ENCODE peak calls at places on chromosomes 1 and 21, in nine cellular contexts. One of them, this sample, is unnamed.

GRCh38 chr21:44778499-44778911 is 23.1 kb downstream of the UBE2G2 start:
- DNase-seq in K562: no peak
- DNase-seq in GM12865: no peak
- DNase-seq in fibroblast of the aortic adventitia: no peak
- DNase-seq in cardiac septum: no peak
- DNase-seq in amygdala: no peak
- DNase-seq in neural progenitor cell: no peak
- DNase-seq in breast epithelium: no peak
- DNase-seq in Daoy: no peak
- DNase-seq in this sample: no peak

GRCh38 chr1:219160942-219161341 is 12.7 kb upstream of the LYPLAL1 start:
- DNase-seq in K562: no peak
- DNase-seq in fibroblast of the aortic adventitia: peak; percentile 72
- DNase-seq in breast epithelium: no peak
- DNase-seq in GM12865: no peak
- DNase-seq in Daoy: no peak
- DNase-seq in amygdala: no peak
- DNase-seq in neural progenitor cell: no peak
- DNase-seq in cardiac septum: no peak
- DNase-seq in this sample: no peak

GRCh38 chr1:197868751-197869501 is 33.5 kb upstream of the C1orf53 start:
- DNase-seq in fibroblast of the aortic adventitia: peak; percentile 76
- DNase-seq in neural progenitor cell: peak; percentile 76
- DNase-seq in breast epithelium: no peak
- DNase-seq in GM12865: peak; percentile 66
- DNase-seq in cardiac septum: no peak
- DNase-seq in amygdala: no peak
- DNase-seq in K562: peak; percentile 23
- DNase-seq in Daoy: peak; percentile 44
- DNase-seq in this sample: peak; percentile 52

GRCh38 chr1:27145934-27146354 is 9.0 kb downstream of the SLC9A1 start:
- DNase-seq in amygdala: no peak
- DNase-seq in fibroblast of the aortic adventitia: peak; percentile 81
- DNase-seq in breast epithelium: no peak
- DNase-seq in Daoy: peak; percentile 95
- DNase-seq in GM12865: no peak
- DNase-seq in cardiac septum: no peak
- DNase-seq in K562: peak; percentile 67
- DNase-seq in neural progenitor cell: no peak
- DNase-seq in this sample: peak; percentile 84

GRCh38 chr1:229027622-229028182 is 243.2 kb upstream of the RAB4A start:
- DNase-seq in fibroblast of the aortic adventitia: peak; percentile 12
- DNase-seq in GM12865: peak; percentile 41
- DNase-seq in Daoy: peak; percentile 16
- DNase-seq in K562: no peak
- DNase-seq in neural progenitor cell: peak; percentile 94
- DNase-seq in cardiac septum: no peak
- DNase-seq in breast epithelium: no peak
- DNase-seq in amygdala: no peak
- DNase-seq in this sample: peak; percentile 90

GRCh38 chr1:119047040-119047438 is 58.9 kb upstream of the TBX15 start:
- DNase-seq in breast epithelium: no peak
- DNase-seq in fibroblast of the aortic adventitia: peak; percentile 86
- DNase-seq in amygdala: no peak
- DNase-seq in cardiac septum: no peak
- DNase-seq in K562: no peak
- DNase-seq in GM12865: no peak
- DNase-seq in Daoy: peak; percentile 19
- DNase-seq in neural progenitor cell: no peak
- DNase-seq in this sample: peak; percentile 81

GRCh38 chr1:24321712-24322635 is 2.8 kb downstream of the GRHL3 start:
- DNase-seq in GM12865: peak; percentile 86
- DNase-seq in K562: peak; percentile 81
- DNase-seq in neural progenitor cell: peak; percentile 79
- DNase-seq in breast epithelium: peak; percentile 81
- DNase-seq in amygdala: no peak
- DNase-seq in Daoy: peak; percentile 90
- DNase-seq in fibroblast of the aortic adventitia: peak; percentile 72
- DNase-seq in cardiac septum: no peak
- DNase-seq in this sample: peak; percentile 80

GRCh38 chr21:17293194-17293593 is 219.6 kb upstream of the CXADR start:
- DNase-seq in Daoy: no peak
- DNase-seq in fibroblast of the aortic adventitia: no peak
- DNase-seq in amygdala: no peak
- DNase-seq in cardiac septum: no peak
- DNase-seq in GM12865: no peak
- DNase-seq in K562: no peak
- DNase-seq in neural progenitor cell: no peak
- DNase-seq in breast epithelium: no peak
- DNase-seq in this sample: no peak

GRCh38 chr1:145918992-145919939 is 749 bp upstream of the PEX11B start:
- DNase-seq in cardiac septum: peak; percentile 80
- DNase-seq in amygdala: peak; percentile 41
- DNase-seq in fibroblast of the aortic adventitia: peak; percentile 39
- DNase-seq in GM12865: peak; percentile 47
- DNase-seq in K562: peak; percentile 60
- DNase-seq in neural progenitor cell: peak; percentile 62
- DNase-seq in breast epithelium: peak; percentile 54
- DNase-seq in Daoy: peak; percentile 55
- DNase-seq in this sample: peak; percentile 50

GRCh38 chr1:205580923-205581180 is 51.0 kb downstream of the ELK4 start:
- DNase-seq in fibroblast of the aortic adventitia: no peak
- DNase-seq in amygdala: no peak
- DNase-seq in GM12865: no peak
- DNase-seq in K562: no peak
- DNase-seq in breast epithelium: no peak
- DNase-seq in cardiac septum: no peak
- DNase-seq in Daoy: no peak
- DNase-seq in neural progenitor cell: no peak
- DNase-seq in this sample: no peak

GRCh38 chr1:210882414-210883221 is 251.3 kb downstream of the KCNH1 start:
- DNase-seq in breast epithelium: no peak
- DNase-seq in amygdala: peak; percentile 34
- DNase-seq in Daoy: peak; percentile 81
- DNase-seq in cardiac septum: no peak
- DNase-seq in K562: no peak
- DNase-seq in fibroblast of the aortic adventitia: no peak
- DNase-seq in neural progenitor cell: no peak
- DNase-seq in GM12865: no peak
- DNase-seq in this sample: peak; percentile 54

GRCh38 chr1:34865573-34865972 is 6.0 kb upstream of the SMIM12 start:
- DNase-seq in Daoy: no peak
- DNase-seq in neural progenitor cell: no peak
- DNase-seq in amygdala: no peak
- DNase-seq in fibroblast of the aortic adventitia: no peak
- DNase-seq in K562: no peak
- DNase-seq in GM12865: no peak
- DNase-seq in breast epithelium: no peak
- DNase-seq in cardiac septum: no peak
- DNase-seq in this sample: no peak

GRCh38 chr1:32455958-32456357 is 8.9 kb upstream of the ZBTB8B start:
- DNase-seq in neural progenitor cell: no peak
- DNase-seq in breast epithelium: no peak
- DNase-seq in K562: no peak
- DNase-seq in Daoy: no peak
- DNase-seq in cardiac septum: no peak
- DNase-seq in GM12865: no peak
- DNase-seq in fibroblast of the aortic adventitia: no peak
- DNase-seq in amygdala: no peak
- DNase-seq in this sample: no peak

GRCh38 chr1:168488153-168488552 is 55.6 kb downstream of the XCL2 start:
- DNase-seq in fibroblast of the aortic adventitia: peak; percentile 81
- DNase-seq in K562: no peak
- DNase-seq in neural progenitor cell: no peak
- DNase-seq in GM12865: no peak
- DNase-seq in breast epithelium: peak; percentile 52
- DNase-seq in amygdala: no peak
- DNase-seq in Daoy: peak; percentile 40
- DNase-seq in cardiac septum: no peak
- DNase-seq in this sample: peak; percentile 64

GRCh38 chr1:207282049-207282448 is 39.4 kb upstream of the CD55 start:
- DNase-seq in fibroblast of the aortic adventitia: no peak
- DNase-seq in Daoy: peak; percentile 10
- DNase-seq in neural progenitor cell: no peak
- DNase-seq in GM12865: no peak
- DNase-seq in K562: no peak
- DNase-seq in amygdala: no peak
- DNase-seq in breast epithelium: no peak
- DNase-seq in cardiac septum: no peak
- DNase-seq in this sample: peak; percentile 73

GRCh38 chr1:118989878-118990378 is 1.8 kb upstream of the TBX15 start:
- DNase-seq in fibroblast of the aortic adventitia: no peak
- DNase-seq in K562: no peak
- DNase-seq in neural progenitor cell: peak; percentile 56
- DNase-seq in cardiac septum: no peak
- DNase-seq in GM12865: no peak
- DNase-seq in Daoy: peak; percentile 75
- DNase-seq in breast epithelium: no peak
- DNase-seq in amygdala: no peak
- DNase-seq in this sample: no peak

GRCh38 chr21:33196956-33197374 is 32.8 kb upstream of the IFNAR2 start:
- DNase-seq in Daoy: peak; percentile 72
- DNase-seq in K562: peak; percentile 78
- DNase-seq in neural progenitor cell: peak; percentile 91
- DNase-seq in fibroblast of the aortic adventitia: peak; percentile 72
- DNase-seq in breast epithelium: peak; percentile 30
- DNase-seq in cardiac septum: peak; percentile 82
- DNase-seq in amygdala: peak; percentile 57
- DNase-seq in GM12865: peak; percentile 69
- DNase-seq in this sample: peak; percentile 74

GRCh38 chr1:227190321-227190720 is 128.0 kb downstream of the CDC42BPA start:
- DNase-seq in amygdala: no peak
- DNase-seq in neural progenitor cell: no peak
- DNase-seq in K562: no peak
- DNase-seq in cardiac septum: no peak
- DNase-seq in Daoy: no peak
- DNase-seq in GM12865: no peak
- DNase-seq in fibroblast of the aortic adventitia: peak; percentile 18
- DNase-seq in breast epithelium: no peak
- DNase-seq in this sample: no peak

GRCh38 chr1:203147376-203147775 is 19.9 kb downstream of the ADORA1 start:
- DNase-seq in amygdala: peak; percentile 72
- DNase-seq in fibroblast of the aortic adventitia: no peak
- DNase-seq in K562: no peak
- DNase-seq in Daoy: no peak
- DNase-seq in GM12865: no peak
- DNase-seq in breast epithelium: peak; percentile 68
- DNase-seq in neural progenitor cell: no peak
- DNase-seq in cardiac septum: no peak
- DNase-seq in this sample: no peak

GRCh38 chr1:206589206-206589605 is 23.1 kb downstream of the EIF2D start:
- DNase-seq in breast epithelium: no peak
- DNase-seq in Daoy: peak; percentile 66
- DNase-seq in neural progenitor cell: no peak
- DNase-seq in K562: no peak
- DNase-seq in amygdala: no peak
- DNase-seq in fibroblast of the aortic adventitia: peak; percentile 89
- DNase-seq in cardiac septum: no peak
- DNase-seq in GM12865: no peak
- DNase-seq in this sample: peak; percentile 96

GRCh38 chr1:196355206-196355786 is 252.9 kb downstream of the KCNT2 start:
- DNase-seq in breast epithelium: no peak
- DNase-seq in Daoy: no peak
- DNase-seq in GM12865: peak; percentile 5
- DNase-seq in cardiac septum: no peak
- DNase-seq in amygdala: no peak
- DNase-seq in fibroblast of the aortic adventitia: peak; percentile 69
- DNase-seq in neural progenitor cell: no peak
- DNase-seq in K562: no peak
- DNase-seq in this sample: peak; percentile 38

GRCh38 chr1:161220002-161220401 is 3.4 kb downstream of the APOA2 start:
- DNase-seq in cardiac septum: no peak
- DNase-seq in amygdala: no peak
- DNase-seq in neural progenitor cell: no peak
- DNase-seq in breast epithelium: no peak
- DNase-seq in fibroblast of the aortic adventitia: no peak
- DNase-seq in Daoy: no peak
- DNase-seq in GM12865: no peak
- DNase-seq in K562: no peak
- DNase-seq in this sample: no peak

GRCh38 chr1:226938903-226939438 is 1.1 kb upstream of the COQ8A start:
- DNase-seq in amygdala: no peak
- DNase-seq in neural progenitor cell: no peak
- DNase-seq in cardiac septum: no peak
- DNase-seq in breast epithelium: no peak
- DNase-seq in K562: no peak
- DNase-seq in fibroblast of the aortic adventitia: peak; percentile 73
- DNase-seq in Daoy: peak; percentile 38
- DNase-seq in GM12865: no peak
- DNase-seq in this sample: peak; percentile 58

GRCh38 chr1:7387053-7387861 is 383.8 kb upstream of the VAMP3 start:
- DNase-seq in K562: no peak
- DNase-seq in amygdala: no peak
- DNase-seq in neural progenitor cell: no peak
- DNase-seq in breast epithelium: peak; percentile 13
- DNase-seq in fibroblast of the aortic adventitia: peak; percentile 44
- DNase-seq in cardiac septum: peak; percentile 49
- DNase-seq in Daoy: no peak
- DNase-seq in GM12865: no peak
- DNase-seq in this sample: no peak